ENCODE peak calls at places on chromosome 14, in five cellular contexts. W is T-cell; V is stimulated activated CD4-positive, alpha-beta T cell treated with anti-CD3 and anti-CD28 coated beads, Interleukin-4, amount 100 ng/mL, for 48 hours; J is fibroblast of lung; G is activated naive CD4-positive, alpha-beta T cell. X is an unnamed sample.

GRCh38 chr14:24289649-24290283 is 9.8 kb downstream of the DHRS1 start:
- DNase-seq in W (no peak), V (peak), J (no peak), G (no peak), X (no peak)

GRCh38 chr14:59278111-59278510 is 89.6 kb downstream of the DAAM1 start:
- DNase-seq in W (no peak), V (no peak), J (peak), G (no peak), X (no peak)

GRCh38 chr14:104219731-104220224 is 81.4 kb downstream of the KIF26A start:
- DNase-seq in W (no peak), V (no peak), J (no peak), G (no peak), X (no peak)

GRCh38 chr14:94213021-94213420 is 38.9 kb downstream of the PPP4R4 start:
- DNase-seq in W (no peak), V (no peak), J (peak), G (no peak), X (no peak)

GRCh38 chr14:97486601-97487120 is 689.5 kb downstream of the VRK1 start:
- DNase-seq in W (no peak), V (no peak), J (no peak), G (no peak), X (no peak)

GRCh38 chr14:45251912-45252311 is 1.1 kb downstream of the MIS18BP1 start:
- DNase-seq in W (no peak), V (no peak), J (peak), G (no peak), X (no peak)

GRCh38 chr14:103854822-103855733 is 7.7 kb upstream of the PPP1R13B start:
- DNase-seq in W (no peak), V (no peak), J (no peak), G (no peak), X (no peak)

GRCh38 chr14:61528591-61529021 is 166.7 kb upstream of the HIF1A start:
- DNase-seq in W (no peak), V (no peak), J (peak), G (no peak), X (peak)

GRCh38 chr14:54193871-54194270 is 202.9 kb upstream of the CDKN3 start:
- DNase-seq in W (no peak), V (no peak), J (peak), G (no peak), X (no peak)

GRCh38 chr14:100787659-100788058 is 38.3 kb upstream of the MEG3 start:
- DNase-seq in W (no peak), V (no peak), J (no peak), G (no peak), X (no peak)

GRCh38 chr14:99524804-99525698 is 43.8 kb downstream of the CCNK start:
- DNase-seq in W (peak), V (no peak), J (peak), G (peak), X (no peak)

GRCh38 chr14:75278422-75279152 is at the start of gene FOS:
- DNase-seq in W (peak), V (peak), J (peak), G (peak), X (peak)

GRCh38 chr14:95265106-95266094 is 54.3 kb downstream of the CLMN start:
- DNase-seq in W (no peak), V (no peak), J (peak), G (no peak), X (no peak)

GRCh38 chr14:37142835-37143499 is 29.4 kb downstream of the SLC25A21 start:
- DNase-seq in W (no peak), V (no peak), J (peak), G (no peak), X (no peak)

GRCh38 chr14:101250948-101251811 is 310.1 kb upstream of the DIO3 start:
- DNase-seq in W (no peak), V (no peak), J (no peak), G (no peak), X (no peak)

GRCh38 chr14:94795372-94795771 is 25.5 kb upstream of the GSC start:
- DNase-seq in W (no peak), V (no peak), J (peak), G (no peak), X (no peak)

GRCh38 chr14:56687123-56687522 is 107.5 kb downstream of the TMEM260 start:
- DNase-seq in W (no peak), V (no peak), J (no peak), G (no peak), X (no peak)

GRCh38 chr14:86673523-86673969 is 1143.6 kb downstream of the FLRT2 start:
- DNase-seq in W (no peak), V (no peak), J (peak), G (no peak), X (no peak)

GRCh38 chr14:23114669-23115491 is 4.2 kb downstream of the CEBPE start:
- DNase-seq in W (no peak), V (no peak), J (peak), G (no peak), X (no peak)

GRCh38 chr14:65788876-65789859 is 376.6 kb downstream of the FUT8 start:
- DNase-seq in W (no peak), V (no peak), J (no peak), G (no peak), X (no peak)

GRCh38 chr14:60753264-60754126 is 18.9 kb downstream of the MNAT1 start:
- DNase-seq in W (peak), V (peak), J (peak), G (no peak), X (peak)

GRCh38 chr14:33740531-33740930 is 210.3 kb downstream of the EGLN3 start:
- DNase-seq in W (no peak), V (no peak), J (peak), G (no peak), X (no peak)

GRCh38 chr14:68741839-68742470 is 50.9 kb downstream of the ZFP36L1 start:
- DNase-seq in W (no peak), V (no peak), J (no peak), G (no peak), X (no peak)

GRCh38 chr14:85529803-85530574 is at the start of gene FLRT2:
- DNase-seq in W (no peak), V (no peak), J (peak), G (no peak), X (no peak)

GRCh38 chr14:89618821-89619551 is 202.0 kb upstream of the FOXN3 start:
- DNase-seq in W (peak), V (peak), J (peak), G (peak), X (peak)

X was measured in natural killer cell.